ENCODE peak calls at places on chromosomes 13 and 19, in seven cellular contexts. I is mammary epithelial cell, A is AG04450, T is thoracic aorta, O is endothelial cell, X is Calu3, Q is BE2C. N is an unnamed sample.

GRCh38 chr13:43364210-43365041 is 341.0 kb downstream of the DNAJC15 start:
- DNase-seq in I (no peak), A (peak), T (no peak), O (no peak), X (no peak), Q (peak), N (no peak)

GRCh38 chr19:12647490-12648071 is 19.0 kb downstream of the MAN2B1 start:
- DNase-seq in I (no peak), A (no peak), T (no peak), O (no peak), X (no peak), Q (peak), N (peak)

GRCh38 chr13:77516342-77516789 is 19.1 kb upstream of the SCEL start:
- DNase-seq in I (peak), A (no peak), T (no peak), O (no peak), X (no peak), Q (peak), N (no peak)

GRCh38 chr13:37412271-37412683 is 186.3 kb downstream of the POSTN start:
- DNase-seq in I (no peak), A (peak), T (no peak), O (no peak), X (no peak), Q (no peak), N (no peak)

GRCh38 chr19:47790398-47790814 is 11.9 kb downstream of the SELENOW start:
- DNase-seq in I (peak), A (no peak), T (peak), O (peak), X (peak), Q (peak), N (peak)

GRCh38 chr13:74869846-74870245 is 612.1 kb downstream of the TBC1D4 start:
- DNase-seq in I (peak), A (no peak), T (no peak), O (no peak), X (no peak), Q (no peak), N (no peak)

GRCh38 chr13:97700306-97700848 is 253.1 kb upstream of the IPO5 start:
- DNase-seq in I (no peak), A (no peak), T (no peak), O (no peak), X (no peak), Q (no peak), N (no peak)

GRCh38 chr13:80870186-80870585 is 529.3 kb upstream of the SPRY2 start:
- DNase-seq in I (peak), A (no peak), T (no peak), O (no peak), X (no peak), Q (no peak), N (no peak)

GRCh38 chr19:39470724-39471339 is 9.8 kb upstream of the TIMM50 start:
- DNase-seq in I (no peak), A (no peak), T (no peak), O (no peak), X (no peak), Q (no peak), N (no peak)

GRCh38 chr19:1658446-1659433 is 6.3 kb upstream of the TCF3 start:
- DNase-seq in I (no peak), A (no peak), T (no peak), O (no peak), X (no peak), Q (no peak), N (no peak)

GRCh38 chr19:13004273-13004672 is 9.0 kb downstream of the NFIX start:
- DNase-seq in I (no peak), A (no peak), T (no peak), O (no peak), X (no peak), Q (no peak), N (no peak)

GRCh38 chr13:37662624-37663023 is 64.1 kb upstream of the POSTN start:
- DNase-seq in I (no peak), A (no peak), T (no peak), O (no peak), X (no peak), Q (no peak), N (no peak)

GRCh38 chr13:40549500-40550094 is 116.8 kb downstream of the FOXO1 start:
- DNase-seq in I (no peak), A (no peak), T (no peak), O (no peak), X (no peak), Q (no peak), N (no peak)

GRCh38 chr19:45607071-45608029 is 5.3 kb upstream of the GPR4 start:
- DNase-seq in I (peak), A (peak), T (no peak), O (peak), X (peak), Q (peak), N (peak)

GRCh38 chr13:67285611-67286010 is 55.5 kb upstream of the PCDH9 start:
- DNase-seq in I (no peak), A (no peak), T (no peak), O (no peak), X (no peak), Q (no peak), N (no peak)

GRCh38 chr13:93715866-93716265 is 489.3 kb downstream of the GPC6 start:
- DNase-seq in I (no peak), A (no peak), T (no peak), O (no peak), X (no peak), Q (no peak), N (no peak)

GRCh38 chr13:112132142-112132541 is 65.2 kb downstream of the SOX1 start:
- DNase-seq in I (no peak), A (no peak), T (no peak), O (no peak), X (no peak), Q (no peak), N (no peak)

GRCh38 chr19:16266586-16266942 is 58.1 kb upstream of the KLF2 start:
- DNase-seq in I (no peak), A (no peak), T (no peak), O (no peak), X (no peak), Q (no peak), N (no peak)

GRCh38 chr13:30126903-30127428 is 180.4 kb downstream of the KATNAL1 start:
- DNase-seq in I (no peak), A (no peak), T (no peak), O (no peak), X (no peak), Q (no peak), N (no peak)

GRCh38 chr19:14446336-14447036 is 13.4 kb downstream of the PKN1 start:
- DNase-seq in I (no peak), A (no peak), T (no peak), O (no peak), X (no peak), Q (no peak), N (no peak)

GRCh38 chr13:112042496-112042895 is 24.5 kb upstream of the SOX1 start:
- DNase-seq in I (no peak), A (no peak), T (no peak), O (no peak), X (no peak), Q (no peak), N (no peak)

GRCh38 chr13:71605744-71606143 is 261.3 kb downstream of the DACH1 start:
- DNase-seq in I (no peak), A (no peak), T (no peak), O (no peak), X (no peak), Q (no peak), N (no peak)

GRCh38 chr19:54448037-54448773 is 794 bp upstream of the LENG8 start:
- DNase-seq in I (peak), A (peak), T (no peak), O (peak), X (peak), Q (peak), N (peak)

GRCh38 chr13:41587490-41587889 is 130.1 kb downstream of the RGCC start:
- DNase-seq in I (no peak), A (no peak), T (no peak), O (peak), X (no peak), Q (peak), N (no peak)

GRCh38 chr19:4817467-4818277 is 13.8 kb downstream of the TICAM1 start:
- DNase-seq in I (no peak), A (no peak), T (no peak), O (no peak), X (no peak), Q (no peak), N (no peak)

GRCh38 chr13:97339019-97339988 is 94.7 kb upstream of the RAP2A start:
- DNase-seq in I (peak), A (peak), T (peak), O (no peak), X (peak), Q (peak), N (no peak)

GRCh38 chr13:41034862-41035261 is 15.7 kb upstream of the ELF1 start:
- DNase-seq in I (no peak), A (no peak), T (no peak), O (no peak), X (no peak), Q (no peak), N (no peak)

GRCh38 chr13:27783111-27783510 is 9.2 kb upstream of the GSX1 start:
- DNase-seq in I (no peak), A (no peak), T (no peak), O (no peak), X (no peak), Q (no peak), N (no peak)

GRCh38 chr19:5296021-5296420 is 44.6 kb downstream of the PTPRS start:
- DNase-seq in I (no peak), A (no peak), T (no peak), O (no peak), X (no peak), Q (no peak), N (no peak)

GRCh38 chr13:94950303-94950702 is 238.0 kb upstream of the SOX21 start:
- DNase-seq in I (no peak), A (no peak), T (no peak), O (peak), X (no peak), Q (no peak), N (no peak)

GRCh38 chr19:53086949-53087348 is 16.3 kb downstream of the ZNF160 start:
- DNase-seq in I (no peak), A (no peak), T (no peak), O (peak), X (no peak), Q (no peak), N (no peak)

GRCh38 chr19:33394723-33395560 is 21.4 kb downstream of the CEBPG start:
- DNase-seq in I (no peak), A (no peak), T (no peak), O (no peak), X (no peak), Q (peak), N (no peak)

GRCh38 chr19:6590458-6591319 is at the start of gene CD70:
- DNase-seq in I (peak), A (no peak), T (no peak), O (peak), X (peak), Q (no peak), N (peak)

DNA sequence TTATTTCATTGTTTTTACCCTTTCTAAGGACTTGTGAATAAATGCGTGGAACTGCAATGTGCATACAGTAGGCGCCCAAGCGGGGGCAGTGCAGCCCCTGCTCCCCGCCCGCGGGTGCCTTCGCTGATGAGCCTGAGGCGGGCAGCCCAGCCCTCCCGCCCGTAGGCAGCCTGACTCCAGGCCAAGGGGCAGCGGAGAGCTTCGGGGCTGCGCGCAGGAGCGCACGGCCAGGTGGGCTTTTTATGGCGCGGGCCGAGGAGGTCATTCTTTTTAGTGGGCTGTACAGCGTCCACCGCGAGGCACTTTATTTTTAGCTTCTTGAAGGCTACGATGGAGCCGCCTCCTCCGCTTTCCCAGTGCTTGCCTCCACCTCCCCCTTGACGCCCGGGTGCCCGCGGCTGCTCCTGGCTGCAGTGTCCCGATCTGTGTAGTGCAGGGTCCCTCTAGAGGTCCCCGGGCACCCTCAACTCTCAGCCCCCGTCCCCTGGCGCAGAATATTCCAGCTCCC is 60.5 kb downstream of the CCNE1 start:
- DNase-seq in I (no peak), A (no peak), T (no peak), O (peak), X (no peak), Q (no peak), N (peak)
- TF ChIP-seq CTCF in I (no peak), A (no peak), T (no peak), O (no peak), X (no peak), Q (no peak), N (peak)

GRCh38 chr19:3275068-3275582 is 50.7 kb downstream of the CELF5 start:
- DNase-seq in I (no peak), A (no peak), T (no peak), O (peak), X (peak), Q (peak), N (peak)
- TF ChIP-seq CTCF in I (peak), A (peak), T (no peak), O (peak), X (no peak), Q (peak), N (peak)

GRCh38 chr13:79625517-79625916 is 144.6 kb downstream of the NDFIP2 start:
- DNase-seq in I (no peak), A (no peak), T (no peak), O (no peak), X (no peak), Q (no peak), N (no peak)

GRCh38 chr13:79637086-79637763 is 156.3 kb downstream of the NDFIP2 start:
- DNase-seq in I (no peak), A (no peak), T (no peak), O (no peak), X (no peak), Q (peak), N (no peak)

GRCh38 chr13:79628463-79628862 is 147.5 kb downstream of the NDFIP2 start:
- DNase-seq in I (no peak), A (no peak), T (no peak), O (no peak), X (no peak), Q (peak), N (no peak)

GRCh38 chr13:79626924-79627323 is 146.0 kb downstream of the NDFIP2 start:
- DNase-seq in I (peak), A (no peak), T (no peak), O (no peak), X (no peak), Q (no peak), N (no peak)

DNA sequence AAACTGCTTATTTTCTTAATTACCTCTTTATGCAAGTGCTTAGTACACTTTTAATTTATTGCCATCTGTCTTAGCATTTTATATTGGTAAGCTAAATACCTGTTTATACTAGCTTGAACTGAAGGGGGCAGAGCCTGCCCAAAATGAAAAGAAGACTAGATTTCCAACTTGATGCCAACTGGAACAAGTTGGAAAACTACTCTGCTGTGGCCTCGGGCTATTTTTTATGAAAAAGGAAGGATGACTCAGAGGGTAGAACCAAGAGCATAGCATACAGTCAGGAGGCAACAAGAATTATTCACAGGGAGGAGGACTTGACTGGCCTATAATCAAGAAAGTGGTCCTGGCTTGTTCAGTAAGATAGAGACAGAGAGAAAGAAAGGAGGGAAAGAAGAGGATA is 150.3 kb downstream of the NDFIP2 start:
- DNase-seq in I (peak), A (no peak), T (no peak), O (no peak), X (peak), Q (peak), N (no peak)
- TF ChIP-seq CTCF in I (peak), A (peak), T (no peak), O (no peak), X (no peak), Q (peak), N (no peak)

GRCh38 chr13:109857325-109857724 is 70.9 kb upstream of the IRS2 start:
- DNase-seq in I (no peak), A (no peak), T (no peak), O (no peak), X (no peak), Q (no peak), N (no peak)
- TF ChIP-seq CTCF in I (no peak), A (no peak), T (no peak), O (no peak), X (no peak), Q (no peak), N (no peak)

GRCh38 chr19:38384209-38385027 is 3.4 kb downstream of the GGN start:
- DNase-seq in I (peak), A (no peak), T (no peak), O (peak), X (no peak), Q (peak), N (no peak)
- TF ChIP-seq CTCF in I (no peak), A (peak), T (no peak), O (no peak), X (peak), Q (peak), N (peak)

GRCh38 chr19:50460161-50460765 is 16.0 kb upstream of the EMC10 start:
- DNase-seq in I (no peak), A (no peak), T (no peak), O (no peak), X (peak), Q (no peak), N (no peak)
- TF ChIP-seq CTCF in I (no peak), A (no peak), T (no peak), O (no peak), X (no peak), Q (no peak), N (no peak)